ENCODE peak calls at places on chromosomes 13 and 19, in ten cellular contexts. Q is cardiac fibroblast; Y is dermis microvascular lymphatic vessel endothelial cell; V is thoracic aorta; N is bronchial epithelial cell; T is kidney; B is amygdala; E is stimulated activated naive CD8-positive, alpha-beta T cell treated with anti-CD3 and anti-CD28 coated beads, Interleukin-15, Interleukin-2, amounts not matched to agents 100 U/mL and 50 U/mL, for 24 hours; W is cerebellar cortex; H is activated CD4-positive, alpha-beta T cell treated with anti-CD3 and anti-CD28 coated beads, Interleukin-2, amount 50 U/mL, for 1 hour. Z is an unnamed sample.

GRCh38 chr19:55368701-55369563 is 1.3 kb downstream of the IL11 start:
- DNase-seq in Q (peak), Y (no peak), V (no peak), N (peak), T (peak), B (no peak), E (peak), W (no peak), H (no peak), Z (peak)

GRCh38 chr13:30114586-30115256 is 192.6 kb downstream of the KATNAL1 start:
- DNase-seq in Q (peak), Y (peak), V (peak), N (peak), T (peak), B (peak), E (peak), W (peak), H (peak), Z (peak)

GRCh38 chr19:8657869-8658268 is 27.4 kb downstream of the NFILZ start:
- DNase-seq in Q (no peak), Y (no peak), V (no peak), N (no peak), T (no peak), B (no peak), E (no peak), W (no peak), H (no peak), Z (no peak)

GRCh38 chr13:34587586-34587985 is 354.5 kb upstream of the NBEA start:
- DNase-seq in Q (no peak), Y (no peak), V (no peak), N (no peak), T (no peak), B (no peak), E (no peak), W (peak), H (no peak), Z (no peak)

GRCh38 chr19:39969681-39970423 is 1.1 kb upstream of the PSMC4 start:
- DNase-seq in Q (peak), Y (no peak), V (no peak), N (no peak), T (no peak), B (no peak), E (peak), W (no peak), H (no peak), Z (no peak)

GRCh38 chr13:21344662-21345176 is 114.4 kb downstream of the ZDHHC20 start:
- DNase-seq in Q (no peak), Y (no peak), V (no peak), N (no peak), T (no peak), B (no peak), E (peak), W (no peak), H (no peak), Z (no peak)

GRCh38 chr19:48444933-48445194 is 919 bp upstream of the GRWD1 start:
- DNase-seq in Q (no peak), Y (no peak), V (no peak), N (no peak), T (no peak), B (no peak), E (no peak), W (no peak), H (no peak), Z (peak)

GRCh38 chr13:52344108-52344507 is 61.9 kb downstream of the THSD1 start:
- DNase-seq in Q (peak), Y (no peak), V (no peak), N (no peak), T (no peak), B (no peak), E (no peak), W (no peak), H (no peak), Z (no peak)

Z was measured in AG08396.